ENCODE peak calls at places on chromosome 1, in eight cellular contexts. R is endothelial cell, D is psoas muscle, S is cardiac fibroblast, J is transverse colon, G is left lung, C is MCF 10A, P is activated B cell treated with CpG ODN at 0.5 μM for 24 hours. Q is an unnamed sample.

GRCh38 chr1:246658567-246658966 is 65.6 kb upstream of the SCCPDH start:
- DNase-seq in R (no peak), D (peak), S (no peak), J (no peak), G (no peak), C (no peak), P (no peak), Q (no peak)

GRCh38 chr1:17181785-17182464 is 23.0 kb upstream of the PADI1 start:
- DNase-seq in R (no peak), D (no peak), S (no peak), J (no peak), G (no peak), C (no peak), P (no peak), Q (no peak)

GRCh38 chr1:57198912-57199311 is 224.9 kb downstream of the DAB1 start:
- DNase-seq in R (no peak), D (no peak), S (no peak), J (no peak), G (no peak), C (no peak), P (no peak), Q (no peak)

GRCh38 chr1:165828581-165829329 is 1.3 kb downstream of the UCK2 start:
- DNase-seq in R (peak), D (peak), S (peak), J (peak), G (no peak), C (peak), P (peak), Q (peak)

GRCh38 chr1:207997486-207998268 is 86.8 kb upstream of the CD34 start:
- DNase-seq in R (peak), D (peak), S (peak), J (peak), G (no peak), C (peak), P (no peak), Q (peak)

GRCh38 chr1:231938651-231939050 is 312.1 kb downstream of the DISC1 start:
- DNase-seq in R (no peak), D (no peak), S (peak), J (no peak), G (no peak), C (peak), P (no peak), Q (no peak)

GRCh38 chr1:58779059-58779754 is 4.6 kb downstream of the JUN start:
- DNase-seq in R (no peak), D (no peak), S (peak), J (no peak), G (no peak), C (no peak), P (no peak), Q (no peak)

GRCh38 chr1:31064115-31064514 is 1.4 kb downstream of the PUM1 start:
- DNase-seq in R (no peak), D (no peak), S (no peak), J (no peak), G (no peak), C (peak), P (no peak), Q (no peak)

GRCh38 chr1:27772071-27772470 is 948 bp upstream of the STX12 start:
- DNase-seq in R (no peak), D (no peak), S (peak), J (no peak), G (no peak), C (no peak), P (no peak), Q (no peak)

GRCh38 chr1:210384625-210385024 is 55.9 kb downstream of the HHAT start:
- DNase-seq in R (no peak), D (no peak), S (no peak), J (no peak), G (no peak), C (no peak), P (no peak), Q (no peak)

GRCh38 chr1:42240964-42241755 is 76.6 kb upstream of the GUCA2A start:
- DNase-seq in R (peak), D (no peak), S (peak), J (no peak), G (peak), C (peak), P (no peak), Q (no peak)

GRCh38 chr1:177854951-177855350 is 114.9 kb downstream of the SEC16B start:
- DNase-seq in R (no peak), D (no peak), S (no peak), J (no peak), G (no peak), C (no peak), P (no peak), Q (no peak)

GRCh38 chr1:10903826-10904225 is 107.4 kb upstream of the CASZ1 start:
- DNase-seq in R (no peak), D (peak), S (no peak), J (no peak), G (no peak), C (no peak), P (no peak), Q (no peak)

GRCh38 chr1:12231276-12231595 is 1.4 kb downstream of the VPS13D start:
- DNase-seq in R (no peak), D (no peak), S (peak), J (no peak), G (no peak), C (peak), P (no peak), Q (no peak)

GRCh38 chr1:196380311-196380710 is 227.9 kb downstream of the KCNT2 start:
- DNase-seq in R (no peak), D (no peak), S (peak), J (no peak), G (no peak), C (no peak), P (no peak), Q (no peak)

GRCh38 chr1:195345149-195345548 is 1263.1 kb downstream of the KCNT2 start:
- DNase-seq in R (peak), D (peak), S (no peak), J (no peak), G (peak), C (no peak), P (no peak), Q (no peak)

GRCh38 chr1:211975152-211975941 is 60.0 kb downstream of the INTS7 start:
- DNase-seq in R (no peak), D (no peak), S (no peak), J (no peak), G (no peak), C (no peak), P (no peak), Q (no peak)

GRCh38 chr1:167082511-167083027 is 7.6 kb downstream of the GPA33 start:
- DNase-seq in R (no peak), D (no peak), S (no peak), J (peak), G (no peak), C (peak), P (no peak), Q (no peak)

GRCh38 chr1:92989936-92990582 is 28.8 kb upstream of the DIPK1A start:
- DNase-seq in R (no peak), D (no peak), S (no peak), J (no peak), G (no peak), C (peak), P (no peak), Q (no peak)

GRCh38 chr1:18632711-18633427 is 2.2 kb downstream of the PAX7 start:
- DNase-seq in R (peak), D (no peak), S (no peak), J (no peak), G (peak), C (no peak), P (no peak), Q (no peak)

GRCh38 chr1:36991551-36991950 is 42.8 kb downstream of the GRIK3 start:
- DNase-seq in R (no peak), D (no peak), S (no peak), J (no peak), G (no peak), C (no peak), P (no peak), Q (no peak)

GRCh38 chr1:151502035-151502728 is 9.0 kb upstream of the CGN start:
- DNase-seq in R (no peak), D (no peak), S (no peak), J (no peak), G (no peak), C (no peak), P (no peak), Q (no peak)

GRCh38 chr1:151502859-151503509 is 8.2 kb upstream of the CGN start:
- DNase-seq in R (no peak), D (no peak), S (no peak), J (no peak), G (no peak), C (no peak), P (no peak), Q (no peak)

GRCh38 chr1:151499930-151500329 is 11.3 kb upstream of the CGN start:
- DNase-seq in R (no peak), D (no peak), S (no peak), J (no peak), G (no peak), C (no peak), P (no peak), Q (no peak)

GRCh38 chr1:151499355-151499754 is 11.8 kb upstream of the CGN start:
- DNase-seq in R (no peak), D (no peak), S (no peak), J (peak), G (no peak), C (no peak), P (no peak), Q (no peak)

DNA sequence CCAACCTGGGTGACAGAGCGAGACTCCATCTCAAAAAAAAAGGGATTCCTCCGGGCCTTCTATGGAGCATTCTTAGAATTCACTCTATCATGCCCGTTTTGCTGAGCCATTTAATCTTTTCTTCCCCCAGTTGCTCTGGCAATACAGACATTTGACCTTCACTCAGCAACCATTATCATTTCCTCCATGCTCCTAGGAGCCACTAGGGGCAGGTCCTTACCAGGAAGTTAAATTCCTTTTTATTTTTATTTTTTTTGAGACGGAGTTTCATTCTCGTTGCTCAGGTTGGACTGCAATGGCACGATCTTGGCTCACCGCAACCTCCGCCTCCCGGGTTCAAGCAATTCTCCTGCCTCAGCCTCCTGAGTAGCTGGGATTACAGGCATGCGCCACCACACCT is 9.7 kb upstream of the CGN start:
- DNase-seq in R (no peak), D (no peak), S (no peak), J (peak), G (no peak), C (no peak), P (no peak), Q (no peak)
- TF ChIP-seq CTCF in R (no peak), D (no peak), S (peak), J (peak), G (no peak), C (no peak), P (no peak), Q (peak)

GRCh38 chr1:181588631-181589030 is 105.3 kb downstream of the CACNA1E start:
- DNase-seq in R (no peak), D (no peak), S (no peak), J (no peak), G (no peak), C (peak), P (no peak), Q (no peak)

GRCh38 chr1:181587870-181588438 is 104.6 kb downstream of the CACNA1E start:
- DNase-seq in R (peak), D (no peak), S (no peak), J (no peak), G (no peak), C (peak), P (no peak), Q (no peak)

DNA sequence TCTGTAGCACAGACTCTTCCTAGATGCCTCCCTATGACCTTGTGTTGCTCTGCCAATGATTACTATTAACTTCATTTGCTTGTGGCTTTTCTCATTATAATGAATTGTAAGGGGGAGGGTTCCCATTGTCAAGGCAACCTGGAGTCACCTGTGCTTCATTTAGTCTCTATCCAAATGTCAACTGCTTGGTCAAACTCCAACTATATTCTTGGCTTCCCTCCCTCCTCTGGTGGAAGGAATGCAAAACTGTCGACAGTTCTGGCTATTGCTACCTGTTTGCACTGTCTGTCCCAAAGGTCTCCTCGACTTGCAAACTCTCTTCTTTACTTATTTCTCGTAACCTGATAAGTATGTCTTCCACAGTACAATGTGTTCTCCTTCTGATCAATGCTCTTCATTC is 100.3 kb downstream of the CACNA1E start:
- DNase-seq in R (no peak), D (no peak), S (no peak), J (peak), G (no peak), C (peak), P (no peak), Q (no peak)
- TF ChIP-seq CTCF in R (peak), D (peak), S (no peak), J (peak), G (no peak), C (peak), P (no peak), Q (peak)

GRCh38 chr1:100352267-100353072 is at the start of gene CDC14A:
- DNase-seq in R (peak), D (peak), S (peak), J (peak), G (peak), C (peak), P (peak), Q (peak)
- TF ChIP-seq CTCF in R (no peak), D (no peak), S (no peak), J (no peak), G (no peak), C (no peak), P (no peak), Q (no peak)

GRCh38 chr1:7120863-7121621 is 335.8 kb downstream of the CAMTA1 start:
- DNase-seq in R (no peak), D (no peak), S (no peak), J (no peak), G (no peak), C (no peak), P (no peak), Q (no peak)
- TF ChIP-seq CTCF in R (peak), D (peak), S (no peak), J (no peak), G (no peak), C (peak), P (no peak), Q (peak)

GRCh38 chr1:175480343-175480827 is 263.0 kb downstream of the TNR start:
- DNase-seq in R (no peak), D (no peak), S (no peak), J (no peak), G (no peak), C (no peak), P (no peak), Q (no peak)

GRCh38 chr1:175482072-175482451 is 261.3 kb downstream of the TNR start:
- DNase-seq in R (no peak), D (no peak), S (peak), J (no peak), G (no peak), C (no peak), P (no peak), Q (no peak)

GRCh38 chr1:175479521-175480342 is 263.7 kb downstream of the TNR start:
- DNase-seq in R (no peak), D (no peak), S (no peak), J (no peak), G (no peak), C (no peak), P (no peak), Q (no peak)

GRCh38 chr1:175478203-175478602 is 265.2 kb downstream of the TNR start:
- DNase-seq in R (no peak), D (no peak), S (no peak), J (no peak), G (no peak), C (no peak), P (no peak), Q (no peak)

DNA sequence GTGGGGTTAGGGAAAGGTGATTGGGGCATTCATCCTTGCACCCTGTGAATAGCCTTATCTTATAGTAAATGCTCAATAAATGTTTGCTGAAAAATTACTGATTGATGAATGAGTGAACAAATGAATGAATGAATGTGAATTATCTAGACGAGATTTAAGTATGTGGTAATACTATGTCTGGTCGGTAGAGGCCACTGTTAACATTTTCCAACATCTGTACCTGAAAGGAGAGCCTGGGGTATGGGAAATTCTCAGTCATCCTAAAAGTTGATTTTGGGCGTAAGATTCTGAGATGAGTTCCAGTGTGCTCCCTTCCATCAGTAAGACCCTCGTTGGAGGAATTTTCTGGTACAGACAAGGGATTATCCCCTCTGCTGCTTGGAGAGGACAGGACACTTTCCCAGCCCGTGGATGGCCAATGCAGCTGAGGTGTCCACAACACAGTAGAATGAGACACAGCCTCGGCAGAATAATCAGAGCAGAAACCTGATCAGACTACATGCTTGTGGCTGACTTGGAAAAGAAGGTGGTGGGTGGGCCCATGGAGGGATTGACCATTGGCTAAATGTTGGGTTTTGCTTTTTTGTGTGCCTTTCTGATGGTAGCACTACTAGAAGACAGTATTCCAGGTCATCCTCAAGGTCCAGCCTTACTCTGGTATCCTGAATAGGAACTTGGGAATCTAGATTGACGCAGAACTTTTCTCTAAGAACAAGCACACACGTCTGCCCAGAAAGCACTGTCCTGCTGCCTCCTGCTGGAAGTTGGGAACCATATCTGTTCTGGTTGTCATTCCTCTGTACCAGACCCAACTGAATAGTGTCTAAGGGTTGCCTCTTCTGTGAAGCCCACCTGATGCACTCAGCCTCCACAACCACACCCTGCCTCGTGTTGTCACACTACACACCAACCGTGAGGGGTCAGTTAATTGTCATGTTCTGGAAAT is 262.0 kb downstream of the TNR start:
- DNase-seq in R (peak), D (no peak), S (peak), J (no peak), G (no peak), C (peak), P (no peak), Q (no peak)
- TF ChIP-seq CTCF in R (peak), D (peak), S (peak), J (peak), G (peak), C (peak), P (no peak), Q (peak)

GRCh38 chr1:40413527-40414252 is 36.6 kb upstream of the ZFP69B start:
- DNase-seq in R (no peak), D (no peak), S (no peak), J (no peak), G (no peak), C (no peak), P (no peak), Q (no peak)
- TF ChIP-seq CTCF in R (no peak), D (no peak), S (no peak), J (no peak), G (no peak), C (no peak), P (no peak), Q (no peak)

GRCh38 chr1:235617808-235618207 is 31.8 kb downstream of the GNG4 start:
- DNase-seq in R (no peak), D (no peak), S (peak), J (no peak), G (peak), C (no peak), P (no peak), Q (no peak)
- TF ChIP-seq CTCF in R (no peak), D (no peak), S (peak), J (no peak), G (no peak), C (peak), P (no peak), Q (no peak)

DNA sequence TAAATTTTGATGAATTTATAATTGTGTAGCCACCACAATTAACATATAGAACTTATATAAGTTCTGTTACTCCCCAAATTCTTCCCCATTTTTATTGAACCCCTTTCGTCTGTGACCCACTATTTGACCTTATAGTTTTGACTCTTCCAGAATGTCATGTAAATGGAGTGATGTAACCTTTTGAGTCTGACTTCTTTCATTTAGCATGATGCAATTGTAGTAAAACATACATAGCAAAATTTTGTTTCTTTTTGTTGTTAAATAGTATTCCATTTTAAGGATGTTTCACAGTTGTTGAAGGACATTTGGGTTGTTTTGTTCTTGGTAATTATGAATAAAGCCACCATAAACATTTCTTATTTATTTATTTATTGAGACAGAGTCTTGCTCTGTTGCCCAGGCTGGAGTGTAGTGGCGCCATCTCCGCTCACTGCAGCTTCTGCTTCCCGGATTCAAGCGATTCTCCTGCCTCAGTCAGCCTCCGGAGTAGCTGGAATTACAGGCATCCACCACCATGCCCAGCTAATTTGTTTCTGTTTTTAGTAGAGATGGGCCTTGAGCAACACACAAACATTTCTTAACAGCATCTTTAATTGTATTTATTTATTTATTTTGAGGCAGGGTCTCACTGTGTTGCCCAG is 33.6 kb downstream of the RPRD2 start:
- DNase-seq in R (no peak), D (no peak), S (no peak), J (no peak), G (no peak), C (no peak), P (no peak), Q (no peak)
- TF ChIP-seq CTCF in R (no peak), D (no peak), S (no peak), J (no peak), G (no peak), C (no peak), P (no peak), Q (no peak)